ENCODE peak calls at places on chromosomes 6 and 20, in ten cellular contexts. E, C, A, Y, K, U, Z, P, T and J are unnamed samples.

GRCh38 chr6:167338551-167339117 is 13.7 kb downstream of the TTLL2 start:
- DNase-seq in E (no peak), C (no peak), A (no peak), Y (no peak), K (no peak), U (no peak), Z (no peak), P (no peak), T (no peak), J (no peak)

GRCh38 chr6:73233048-73233447 is 7.8 kb upstream of the KHDC1L start:
- DNase-seq in E (no peak), C (no peak), A (no peak), Y (no peak), K (no peak), U (no peak), Z (no peak), P (no peak), T (no peak), J (no peak)

GRCh38 chr20:17505664-17506517 is 25.3 kb downstream of the BFSP1 start:
- DNase-seq in E (no peak), C (peak; percentile 69), A (no peak), Y (peak; percentile 10), K (no peak), U (peak; percentile 40), Z (no peak), P (peak; percentile 45), T (peak; percentile 50), J (no peak)

GRCh38 chr20:24605937-24606455 is 136.6 kb downstream of the SYNDIG1 start:
- DNase-seq in E (no peak), C (no peak), A (no peak), Y (no peak), K (no peak), U (no peak), Z (no peak), P (no peak), T (no peak), J (no peak)

GRCh38 chr6:71250050-71250689 is 38.4 kb upstream of the OGFRL1 start:
- DNase-seq in E (no peak), C (no peak), A (no peak), Y (peak; percentile 88), K (peak; percentile 63), U (no peak), Z (no peak), P (peak; percentile 93), T (peak; percentile 97), J (no peak)

GRCh38 chr20:24696396-24696795 is 227.0 kb downstream of the SYNDIG1 start:
- DNase-seq in E (no peak), C (no peak), A (no peak), Y (no peak), K (no peak), U (no peak), Z (no peak), P (no peak), T (no peak), J (no peak)

GRCh38 chr20:17595846-17596245 is 26.0 kb downstream of the DSTN start:
- DNase-seq in E (no peak), C (no peak), A (no peak), Y (no peak), K (no peak), U (no peak), Z (no peak), P (no peak), T (no peak), J (no peak)

GRCh38 chr6:169263836-169264608 is 10.4 kb upstream of the THBS2 start:
- DNase-seq in E (peak; percentile 66), C (no peak), A (peak; percentile 66), Y (peak; percentile 82), K (no peak), U (no peak), Z (no peak), P (peak; percentile 54), T (peak; percentile 60), J (no peak)

GRCh38 chr6:143746202-143747119 is 68.7 kb downstream of the PHACTR2 start:
- DNase-seq in E (no peak), C (no peak), A (no peak), Y (no peak), K (no peak), U (no peak), Z (no peak), P (peak; percentile 13), T (no peak), J (peak; percentile 12)

GRCh38 chr6:109701774-109702173 is 10.7 kb downstream of the FIG4 start:
- DNase-seq in E (no peak), C (no peak), A (no peak), Y (no peak), K (no peak), U (peak; percentile 63), Z (no peak), P (no peak), T (no peak), J (no peak)

GRCh38 chr6:109706513-109706912 is 15.4 kb downstream of the FIG4 start:
- DNase-seq in E (no peak), C (no peak), A (no peak), Y (no peak), K (no peak), U (no peak), Z (no peak), P (no peak), T (no peak), J (no peak)

GRCh38 chr6:109702797-109703196 is 11.7 kb downstream of the FIG4 start:
- DNase-seq in E (no peak), C (no peak), A (peak; percentile 43), Y (no peak), K (no peak), U (no peak), Z (no peak), P (no peak), T (no peak), J (no peak)

GRCh38 chr6:109701201-109701600 is 10.1 kb downstream of the FIG4 start:
- DNase-seq in E (no peak), C (no peak), A (no peak), Y (no peak), K (no peak), U (no peak), Z (no peak), P (no peak), T (no peak), J (no peak)

DNA sequence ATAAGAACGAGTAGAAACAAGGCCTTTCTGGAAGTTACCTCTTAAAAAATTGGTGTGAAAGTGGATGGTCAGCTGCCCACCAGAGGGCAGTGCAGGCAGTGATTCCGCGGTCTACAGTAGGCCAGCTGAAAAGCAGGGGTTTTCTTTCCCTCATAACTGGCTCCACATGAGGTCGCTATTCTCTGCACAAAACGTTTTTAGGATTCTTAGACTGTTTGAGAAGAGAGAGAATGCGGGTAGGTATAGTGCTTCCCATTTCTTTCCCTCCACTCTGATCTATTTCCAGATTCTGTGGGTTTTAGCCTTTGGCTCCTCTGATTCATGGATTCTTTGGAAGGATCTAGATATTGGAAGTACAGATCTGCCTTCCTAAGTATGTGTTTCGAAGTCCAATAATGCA is 14.2 kb downstream of the FIG4 start:
- DNase-seq in E (peak; percentile 85), C (peak; percentile 79), A (peak; percentile 91), Y (peak; percentile 88), K (peak; percentile 53), U (peak; percentile 70), Z (peak; percentile 82), P (peak; percentile 95), T (peak; percentile 94), J (peak; percentile 82)
- TF ChIP-seq CTCF in E (peak; percentile 85), C (peak; percentile 100), A (peak; percentile 98), Y (peak; percentile 100), K (peak; percentile 95), U (peak; percentile 98), Z (peak; percentile 94), P (peak; percentile 91), T (peak; percentile 98), J (peak; percentile 97)

DNA sequence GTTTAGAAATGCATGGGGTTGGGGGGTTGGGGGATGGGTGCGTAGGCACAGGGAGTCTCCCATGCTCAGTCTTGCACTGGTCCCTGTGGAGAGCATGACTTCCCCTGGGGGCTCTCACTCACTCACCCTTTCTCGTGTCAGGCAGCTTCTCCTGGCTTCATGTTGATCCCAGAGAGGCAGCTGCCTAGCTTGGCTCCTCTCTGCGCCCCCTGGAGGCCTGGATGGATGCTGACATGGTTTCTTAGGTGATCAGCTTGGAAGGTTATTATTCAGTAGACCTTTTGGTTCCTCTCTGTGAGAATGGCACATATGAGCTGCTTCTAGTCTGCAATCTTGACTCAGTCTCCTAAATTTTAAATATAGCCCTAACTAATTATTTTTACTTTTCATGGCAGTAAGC is 109.3 kb upstream of the FAM83B start:
- DNase-seq in E (no peak), C (no peak), A (no peak), Y (no peak), K (no peak), U (no peak), Z (peak; percentile 52), P (no peak), T (no peak), J (peak; percentile 23)
- TF ChIP-seq CTCF in E (peak; percentile 21), C (no peak), A (no peak), Y (peak; percentile 22), K (peak; percentile 34), U (no peak), Z (peak; percentile 37), P (peak; percentile 27), T (peak; percentile 32), J (no peak)

DNA sequence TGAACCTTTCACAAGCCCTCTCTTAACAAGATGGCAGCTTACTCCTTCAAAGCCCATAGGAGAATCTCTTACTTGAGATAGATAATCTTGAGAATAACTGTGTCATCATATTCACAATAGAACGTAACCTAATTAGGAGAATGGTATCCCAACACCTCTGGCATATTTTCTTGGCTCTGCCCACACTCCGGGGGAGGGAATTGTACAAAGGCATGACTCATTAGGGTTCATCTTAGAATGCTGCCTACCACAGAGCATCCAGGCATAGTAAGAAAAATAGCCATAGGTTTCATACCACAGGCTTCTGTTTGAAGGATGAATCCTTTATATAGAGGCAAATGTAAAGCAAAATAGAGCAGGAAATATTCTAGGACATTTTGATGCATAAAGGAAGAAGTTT is 1100.6 kb upstream of the CITED2 start:
- DNase-seq in E (no peak), C (no peak), A (no peak), Y (no peak), K (no peak), U (no peak), Z (no peak), P (no peak), T (no peak), J (no peak)
- TF ChIP-seq CTCF in E (no peak), C (no peak), A (no peak), Y (no peak), K (no peak), U (no peak), Z (no peak), P (no peak), T (no peak), J (no peak)

GRCh38 chr6:80287112-80287511 is 180.6 kb downstream of the BCKDHB start:
- DNase-seq in E (no peak), C (no peak), A (no peak), Y (no peak), K (no peak), U (no peak), Z (no peak), P (no peak), T (no peak), J (no peak)
- TF ChIP-seq CTCF in E (no peak), C (no peak), A (no peak), Y (no peak), K (no peak), U (no peak), Z (no peak), P (no peak), T (no peak), J (no peak)

DNA sequence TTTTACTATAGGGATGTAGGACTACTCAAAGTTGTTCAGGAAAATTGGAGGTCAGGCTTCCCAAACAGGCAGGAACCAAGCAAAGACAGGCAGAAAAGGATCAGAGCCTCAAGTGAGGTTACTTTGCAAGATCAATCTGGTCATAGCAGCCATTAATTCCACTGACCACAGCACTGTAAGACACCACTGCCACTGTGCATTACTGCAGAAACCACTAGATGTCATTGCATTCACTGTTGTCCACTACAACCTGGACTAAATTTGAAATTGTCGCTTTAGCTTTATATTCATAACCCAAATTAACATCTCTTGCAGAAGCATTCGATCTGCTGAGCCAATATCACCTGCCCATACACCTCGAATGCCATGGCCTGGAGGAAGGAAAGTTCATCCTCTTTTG is 126.9 kb upstream of the UFL1 start:
- DNase-seq in E (peak; percentile 23), C (no peak), A (no peak), Y (no peak), K (no peak), U (no peak), Z (no peak), P (no peak), T (no peak), J (no peak)
- TF ChIP-seq CTCF in E (no peak), C (peak; percentile 50), A (no peak), Y (no peak), K (no peak), U (no peak), Z (peak; percentile 22), P (no peak), T (no peak), J (peak; percentile 22)